ENCODE peak calls at places on chromosomes 2 and 18, in eight cellular contexts. One of them, this sample, is unnamed.

GRCh38 chr2:170157025-170157684 is 20.8 kb upstream of the MYO3B start:
- DNase-seq in mesendoderm: peak; percentile 33
- DNase-seq in fibroblast of pulmonary artery: peak; percentile 18
- DNase-seq in neuronal stem cell: no peak
- DNase-seq in spleen: no peak
- DNase-seq in CD4-positive, CD25-positive, alpha-beta regulatory T cell: no peak
- DNase-seq in gastrocnemius medialis: no peak
- DNase-seq in dorsolateral prefrontal cortex: no peak
- DNase-seq in this sample: no peak

GRCh38 chr2:217977840-217978535 is 24.8 kb downstream of the TNS1 start:
- DNase-seq in mesendoderm: no peak
- DNase-seq in fibroblast of pulmonary artery: no peak
- DNase-seq in neuronal stem cell: no peak
- DNase-seq in spleen: peak; percentile 21
- DNase-seq in CD4-positive, CD25-positive, alpha-beta regulatory T cell: no peak
- DNase-seq in gastrocnemius medialis: no peak
- DNase-seq in dorsolateral prefrontal cortex: no peak
- DNase-seq in this sample: no peak

GRCh38 chr18:72866901-72867701 is 686 bp downstream of the NETO1 start:
- DNase-seq in mesendoderm: peak; percentile 59
- DNase-seq in fibroblast of pulmonary artery: no peak
- DNase-seq in neuronal stem cell: peak; percentile 32
- DNase-seq in spleen: peak; percentile 77
- DNase-seq in CD4-positive, CD25-positive, alpha-beta regulatory T cell: no peak
- DNase-seq in gastrocnemius medialis: no peak
- DNase-seq in dorsolateral prefrontal cortex: peak; percentile 46
- DNase-seq in this sample: no peak

GRCh38 chr2:69196327-69197117 is 183.5 kb downstream of the ANTXR1 start:
- DNase-seq in mesendoderm: peak; percentile 57
- DNase-seq in fibroblast of pulmonary artery: peak; percentile 72
- DNase-seq in neuronal stem cell: no peak
- DNase-seq in spleen: no peak
- DNase-seq in CD4-positive, CD25-positive, alpha-beta regulatory T cell: no peak
- DNase-seq in gastrocnemius medialis: no peak
- DNase-seq in dorsolateral prefrontal cortex: no peak
- DNase-seq in this sample: no peak

GRCh38 chr2:8441986-8442385 is 239.9 kb upstream of the ID2 start:
- DNase-seq in mesendoderm: no peak
- DNase-seq in fibroblast of pulmonary artery: no peak
- DNase-seq in neuronal stem cell: no peak
- DNase-seq in spleen: no peak
- DNase-seq in CD4-positive, CD25-positive, alpha-beta regulatory T cell: no peak
- DNase-seq in gastrocnemius medialis: no peak
- DNase-seq in dorsolateral prefrontal cortex: no peak
- DNase-seq in this sample: no peak

GRCh38 chr2:65146067-65146466 is 16.2 kb upstream of the RAB1A start:
- DNase-seq in mesendoderm: no peak
- DNase-seq in fibroblast of pulmonary artery: no peak
- DNase-seq in neuronal stem cell: no peak
- DNase-seq in spleen: no peak
- DNase-seq in CD4-positive, CD25-positive, alpha-beta regulatory T cell: no peak
- DNase-seq in gastrocnemius medialis: no peak
- DNase-seq in dorsolateral prefrontal cortex: no peak
- DNase-seq in this sample: no peak

GRCh38 chr18:58128286-58129018 is 84.4 kb downstream of the NEDD4L start:
- DNase-seq in mesendoderm: no peak
- DNase-seq in fibroblast of pulmonary artery: no peak
- DNase-seq in neuronal stem cell: no peak
- DNase-seq in spleen: no peak
- DNase-seq in CD4-positive, CD25-positive, alpha-beta regulatory T cell: no peak
- DNase-seq in gastrocnemius medialis: no peak
- DNase-seq in dorsolateral prefrontal cortex: no peak
- DNase-seq in this sample: no peak

GRCh38 chr18:9366126-9366714 is 31.6 kb downstream of the TWSG1 start:
- DNase-seq in mesendoderm: peak; percentile 95
- DNase-seq in fibroblast of pulmonary artery: peak; percentile 62
- DNase-seq in neuronal stem cell: peak; percentile 4
- DNase-seq in spleen: no peak
- DNase-seq in CD4-positive, CD25-positive, alpha-beta regulatory T cell: no peak
- DNase-seq in gastrocnemius medialis: no peak
- DNase-seq in dorsolateral prefrontal cortex: no peak
- DNase-seq in this sample: peak; percentile 65

GRCh38 chr2:8719528-8719927 is 37.7 kb downstream of the ID2 start:
- DNase-seq in mesendoderm: peak; percentile 42
- DNase-seq in fibroblast of pulmonary artery: no peak
- DNase-seq in neuronal stem cell: no peak
- DNase-seq in spleen: no peak
- DNase-seq in CD4-positive, CD25-positive, alpha-beta regulatory T cell: no peak
- DNase-seq in gastrocnemius medialis: no peak
- DNase-seq in dorsolateral prefrontal cortex: no peak
- DNase-seq in this sample: no peak

GRCh38 chr2:197804758-197805597 is 585 bp downstream of the PLCL1 start:
- DNase-seq in mesendoderm: no peak
- DNase-seq in fibroblast of pulmonary artery: peak; percentile 50
- DNase-seq in neuronal stem cell: peak; percentile 32
- DNase-seq in spleen: peak; percentile 82
- DNase-seq in CD4-positive, CD25-positive, alpha-beta regulatory T cell: peak; percentile 55
- DNase-seq in gastrocnemius medialis: peak; percentile 31
- DNase-seq in dorsolateral prefrontal cortex: peak; percentile 50
- DNase-seq in this sample: peak; percentile 31

GRCh38 chr2:67295406-67295805 is 101.7 kb upstream of the ETAA1 start:
- DNase-seq in mesendoderm: no peak
- DNase-seq in fibroblast of pulmonary artery: no peak
- DNase-seq in neuronal stem cell: no peak
- DNase-seq in spleen: no peak
- DNase-seq in CD4-positive, CD25-positive, alpha-beta regulatory T cell: no peak
- DNase-seq in gastrocnemius medialis: no peak
- DNase-seq in dorsolateral prefrontal cortex: no peak
- DNase-seq in this sample: no peak

GRCh38 chr2:67286981-67287759 is 110.0 kb upstream of the ETAA1 start:
- DNase-seq in mesendoderm: no peak
- DNase-seq in fibroblast of pulmonary artery: no peak
- DNase-seq in neuronal stem cell: no peak
- DNase-seq in spleen: no peak
- DNase-seq in CD4-positive, CD25-positive, alpha-beta regulatory T cell: no peak
- DNase-seq in gastrocnemius medialis: no peak
- DNase-seq in dorsolateral prefrontal cortex: no peak
- DNase-seq in this sample: no peak

GRCh38 chr2:67290451-67290991 is 106.6 kb upstream of the ETAA1 start:
- DNase-seq in mesendoderm: no peak
- DNase-seq in fibroblast of pulmonary artery: peak; percentile 73
- DNase-seq in neuronal stem cell: no peak
- DNase-seq in spleen: no peak
- DNase-seq in CD4-positive, CD25-positive, alpha-beta regulatory T cell: no peak
- DNase-seq in gastrocnemius medialis: no peak
- DNase-seq in dorsolateral prefrontal cortex: no peak
- DNase-seq in this sample: no peak

GRCh38 chr2:67294218-67294617 is 102.9 kb upstream of the ETAA1 start:
- DNase-seq in mesendoderm: no peak
- DNase-seq in fibroblast of pulmonary artery: no peak
- DNase-seq in neuronal stem cell: no peak
- DNase-seq in spleen: no peak
- DNase-seq in CD4-positive, CD25-positive, alpha-beta regulatory T cell: no peak
- DNase-seq in gastrocnemius medialis: no peak
- DNase-seq in dorsolateral prefrontal cortex: no peak
- DNase-seq in this sample: no peak

DNA sequence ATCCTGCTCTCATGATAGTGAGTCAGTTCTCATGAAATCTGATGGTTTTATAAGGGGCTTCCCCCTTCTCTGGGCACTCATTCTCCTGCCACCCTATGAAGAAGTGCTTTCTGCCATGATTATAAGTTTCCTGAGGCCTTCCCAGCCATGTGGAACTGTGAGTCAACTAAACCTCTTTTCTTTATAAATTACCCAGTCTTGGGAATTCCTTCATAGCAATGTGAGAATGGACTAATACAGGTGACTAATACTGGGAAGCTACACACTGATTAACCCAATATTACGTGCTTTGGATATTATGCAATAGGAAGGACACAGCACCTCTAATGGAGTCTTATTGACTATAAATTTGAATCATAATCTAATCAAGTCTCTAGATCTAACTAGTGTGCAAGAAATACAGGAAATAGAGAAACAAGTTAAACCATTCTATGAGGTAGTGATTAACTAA is 107.2 kb upstream of the ETAA1 start:
- DNase-seq in mesendoderm: no peak
- DNase-seq in fibroblast of pulmonary artery: peak; percentile 76
- DNase-seq in neuronal stem cell: no peak
- DNase-seq in spleen: no peak
- DNase-seq in CD4-positive, CD25-positive, alpha-beta regulatory T cell: no peak
- DNase-seq in gastrocnemius medialis: no peak
- DNase-seq in dorsolateral prefrontal cortex: no peak
- DNase-seq in this sample: no peak
- H3K4me3 ChIP-seq in mesendoderm: no peak overlapping the region
- H3K4me3 ChIP-seq in fibroblast of pulmonary artery: no peak overlapping the region
- H3K4me3 ChIP-seq in neuronal stem cell: no peak overlapping the region
- H3K4me3 ChIP-seq in spleen: no peak overlapping the region
- H3K4me3 ChIP-seq in CD4-positive, CD25-positive, alpha-beta regulatory T cell: no peak overlapping the region
- H3K4me3 ChIP-seq in gastrocnemius medialis: no peak overlapping the region
- H3K4me3 ChIP-seq in dorsolateral prefrontal cortex: no peak overlapping the region
- H3K4me3 ChIP-seq in this sample: no peak overlapping the region

GRCh38 chr2:105748564-105748963 is 3.9 kb downstream of the NCK2 start:
- DNase-seq in mesendoderm: no peak
- DNase-seq in fibroblast of pulmonary artery: no peak
- DNase-seq in neuronal stem cell: no peak
- DNase-seq in spleen: no peak
- DNase-seq in CD4-positive, CD25-positive, alpha-beta regulatory T cell: peak; percentile 40
- DNase-seq in gastrocnemius medialis: no peak
- DNase-seq in dorsolateral prefrontal cortex: no peak
- DNase-seq in this sample: no peak

GRCh38 chr2:105747997-105748396 is 3.3 kb downstream of the NCK2 start:
- DNase-seq in mesendoderm: no peak
- DNase-seq in fibroblast of pulmonary artery: no peak
- DNase-seq in neuronal stem cell: no peak
- DNase-seq in spleen: no peak
- DNase-seq in CD4-positive, CD25-positive, alpha-beta regulatory T cell: peak; percentile 31
- DNase-seq in gastrocnemius medialis: no peak
- DNase-seq in dorsolateral prefrontal cortex: no peak
- DNase-seq in this sample: no peak

GRCh38 chr2:105744909-105745853 is at the start of gene NCK2:
- DNase-seq in mesendoderm: peak; percentile 44
- DNase-seq in fibroblast of pulmonary artery: peak; percentile 33
- DNase-seq in neuronal stem cell: peak; percentile 27
- DNase-seq in spleen: peak; percentile 92
- DNase-seq in CD4-positive, CD25-positive, alpha-beta regulatory T cell: peak; percentile 56
- DNase-seq in gastrocnemius medialis: no peak
- DNase-seq in dorsolateral prefrontal cortex: no peak
- DNase-seq in this sample: peak; percentile 39

GRCh38 chr2:105746177-105747080 is 1.7 kb downstream of the NCK2 start:
- DNase-seq in mesendoderm: peak; percentile 77
- DNase-seq in fibroblast of pulmonary artery: no peak
- DNase-seq in neuronal stem cell: no peak
- DNase-seq in spleen: peak; percentile 96
- DNase-seq in CD4-positive, CD25-positive, alpha-beta regulatory T cell: peak; percentile 91
- DNase-seq in gastrocnemius medialis: peak; percentile 30
- DNase-seq in dorsolateral prefrontal cortex: no peak
- DNase-seq in this sample: peak; percentile 78

GRCh38 chr2:105747254-105747909 is 2.7 kb downstream of the NCK2 start:
- DNase-seq in mesendoderm: no peak
- DNase-seq in fibroblast of pulmonary artery: no peak
- DNase-seq in neuronal stem cell: no peak
- DNase-seq in spleen: no peak
- DNase-seq in CD4-positive, CD25-positive, alpha-beta regulatory T cell: no peak
- DNase-seq in gastrocnemius medialis: no peak
- DNase-seq in dorsolateral prefrontal cortex: no peak
- DNase-seq in this sample: no peak
- H3K4me3 ChIP-seq in mesendoderm: no peak overlapping the region
- H3K4me3 ChIP-seq in fibroblast of pulmonary artery: no peak overlapping the region
- H3K4me3 ChIP-seq in neuronal stem cell: no peak overlapping the region
- H3K4me3 ChIP-seq in spleen: peak overlapping the region; percentile 85
- H3K4me3 ChIP-seq in CD4-positive, CD25-positive, alpha-beta regulatory T cell: peak overlapping the region; percentile 96
- H3K4me3 ChIP-seq in gastrocnemius medialis: peak overlapping the region; percentile 85
- H3K4me3 ChIP-seq in dorsolateral prefrontal cortex: peak overlapping the region; percentile 15
- H3K4me3 ChIP-seq in this sample: no peak overlapping the region

DNA sequence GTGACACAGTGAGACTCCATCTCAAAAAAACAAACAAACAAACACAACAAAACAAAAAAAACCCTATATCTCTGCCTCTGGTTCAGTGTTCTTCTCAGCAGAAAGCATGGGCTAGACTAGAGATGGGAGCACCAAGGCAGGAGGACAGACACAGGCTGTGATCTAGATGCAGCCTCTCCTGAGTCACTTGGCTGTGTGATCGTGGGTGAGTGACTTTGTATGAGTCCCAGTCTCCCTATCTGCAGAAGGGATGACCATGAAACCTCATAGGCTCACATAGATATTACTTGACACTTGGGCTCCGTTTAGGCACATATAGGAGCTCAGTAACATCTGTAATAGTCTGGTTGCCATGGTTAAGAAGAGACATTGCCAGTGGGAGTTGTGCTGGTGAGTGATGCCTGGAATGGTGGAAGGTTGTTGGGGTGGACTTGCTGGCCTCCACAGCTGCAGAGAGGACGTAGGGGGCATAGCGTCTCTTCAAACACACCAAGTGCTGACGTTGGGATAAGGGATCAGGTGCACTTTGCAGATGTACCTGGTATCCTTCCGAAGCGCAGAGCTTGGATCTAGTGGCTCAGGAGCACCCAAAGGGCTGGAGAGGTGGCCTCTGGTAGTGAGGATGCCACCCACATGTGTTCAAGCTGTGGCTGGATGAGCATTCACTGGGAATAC is 318.9 kb upstream of the HS6ST1 start:
- DNase-seq in mesendoderm: no peak
- DNase-seq in fibroblast of pulmonary artery: no peak
- DNase-seq in neuronal stem cell: no peak
- DNase-seq in spleen: peak; percentile 36
- DNase-seq in CD4-positive, CD25-positive, alpha-beta regulatory T cell: no peak
- DNase-seq in gastrocnemius medialis: no peak
- DNase-seq in dorsolateral prefrontal cortex: peak; percentile 22
- DNase-seq in this sample: no peak
- H3K4me3 ChIP-seq in mesendoderm: no peak overlapping the region
- H3K4me3 ChIP-seq in fibroblast of pulmonary artery: no peak overlapping the region
- H3K4me3 ChIP-seq in neuronal stem cell: no peak overlapping the region
- H3K4me3 ChIP-seq in spleen: no peak overlapping the region
- H3K4me3 ChIP-seq in CD4-positive, CD25-positive, alpha-beta regulatory T cell: no peak overlapping the region
- H3K4me3 ChIP-seq in gastrocnemius medialis: no peak overlapping the region
- H3K4me3 ChIP-seq in dorsolateral prefrontal cortex: no peak overlapping the region
- H3K4me3 ChIP-seq in this sample: no peak overlapping the region

DNA sequence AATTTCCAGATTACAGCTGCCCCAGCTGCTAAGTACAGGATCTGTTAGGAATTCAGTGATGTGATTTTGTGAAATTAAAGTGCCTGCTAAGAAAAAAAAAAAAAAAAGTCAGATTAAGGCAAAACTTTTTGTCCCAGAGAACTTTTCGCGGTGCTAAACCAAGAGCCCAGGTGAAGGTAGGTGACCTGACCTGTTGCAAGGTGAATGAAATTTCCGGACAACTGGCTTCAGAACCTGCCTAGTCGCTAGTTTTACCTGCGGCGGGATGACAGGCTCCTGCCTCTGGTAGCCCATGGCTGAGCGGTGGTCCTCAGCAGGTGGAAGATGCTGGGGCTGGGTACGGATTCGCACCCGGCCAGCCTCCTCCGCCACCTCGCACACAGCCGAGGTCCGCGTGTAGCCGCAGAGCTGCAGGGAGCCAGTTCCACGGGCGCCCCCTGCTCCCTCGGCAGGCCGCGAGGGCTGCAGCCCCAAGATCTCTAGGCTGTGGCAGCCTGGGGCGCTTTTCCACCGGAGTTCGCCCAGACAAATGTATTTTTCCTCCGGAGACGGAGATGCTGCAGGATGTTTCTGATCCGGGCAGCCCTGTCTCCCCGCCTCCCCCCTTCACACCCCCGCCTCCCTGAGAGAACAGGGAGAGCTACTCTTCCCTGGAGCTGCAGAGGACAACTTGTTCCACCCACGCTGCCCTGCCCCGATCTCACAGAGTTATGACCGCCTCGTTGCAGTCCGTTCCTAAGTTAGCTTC is at the start of gene SLC38A11:
- DNase-seq in mesendoderm: no peak
- DNase-seq in fibroblast of pulmonary artery: peak; percentile 8
- DNase-seq in neuronal stem cell: no peak
- DNase-seq in spleen: peak; percentile 82
- DNase-seq in CD4-positive, CD25-positive, alpha-beta regulatory T cell: no peak
- DNase-seq in gastrocnemius medialis: peak; percentile 10
- DNase-seq in dorsolateral prefrontal cortex: peak; percentile 52
- DNase-seq in this sample: peak; percentile 42
- H3K4me3 ChIP-seq in mesendoderm: no peak within 1 kb of the TSS
- H3K4me3 ChIP-seq in fibroblast of pulmonary artery: peak within 1 kb of the TSS; percentile 36
- H3K4me3 ChIP-seq in neuronal stem cell: no peak within 1 kb of the TSS
- H3K4me3 ChIP-seq in spleen: no peak within 1 kb of the TSS
- H3K4me3 ChIP-seq in CD4-positive, CD25-positive, alpha-beta regulatory T cell: no peak within 1 kb of the TSS
- H3K4me3 ChIP-seq in gastrocnemius medialis: peak within 1 kb of the TSS; percentile 27
- H3K4me3 ChIP-seq in dorsolateral prefrontal cortex: peak within 1 kb of the TSS; percentile 61
- H3K4me3 ChIP-seq in this sample: peak within 1 kb of the TSS; percentile 14